ENCODE peak calls at places on chromosomes 2 and 18, in four cellular contexts. P is astrocyte, B is GM23248, S is H9. A is an unnamed sample.

GRCh38 chr2:185279999-185280398 is 458.6 kb upstream of the FSIP2 start:
- DNase-seq in P (peak), B (peak), S (no peak), A (no peak)

GRCh38 chr2:65055427-65056214 is 595 bp upstream of the CEP68 start:
- DNase-seq in P (no peak), B (no peak), S (no peak), A (no peak)

GRCh38 chr2:218717262-218717661 is 6.6 kb downstream of the TTLL4 start:
- DNase-seq in P (peak), B (peak), S (no peak), A (no peak)

GRCh38 chr18:68172842-68173549 is 541.9 kb downstream of the TMX3 start:
- DNase-seq in P (no peak), B (no peak), S (peak), A (no peak)

GRCh38 chr18:48572402-48573126 is 33.7 kb downstream of the CTIF start:
- DNase-seq in P (no peak), B (peak), S (no peak), A (no peak)

GRCh38 chr2:26745609-26746327 is 18.3 kb upstream of the SLC35F6 start:
- DNase-seq in P (peak), B (peak), S (peak), A (peak)

GRCh38 chr2:171793691-171794678 is 100.1 kb downstream of the SLC25A12 start:
- DNase-seq in P (peak), B (peak), S (no peak), A (no peak)

GRCh38 chr2:111032721-111033532 is 87.8 kb upstream of the BCL2L11 start:
- DNase-seq in P (no peak), B (peak), S (peak), A (no peak)

GRCh38 chr2:118224144-118224887 is 136.0 kb downstream of the INSIG2 start:
- DNase-seq in P (no peak), B (peak), S (peak), A (no peak)

GRCh38 chr2:60247471-60247870 is 306.0 kb downstream of the BCL11A start:
- DNase-seq in P (no peak), B (no peak), S (peak), A (no peak)

GRCh38 chr2:6846540-6846939 is 19.2 kb downstream of the CMPK2 start:
- DNase-seq in P (no peak), B (no peak), S (no peak), A (no peak)

GRCh38 chr2:143482761-143483160 is 353.5 kb downstream of the ARHGAP15 start:
- DNase-seq in P (no peak), B (no peak), S (no peak), A (no peak)

GRCh38 chr2:225756198-225756597 is 356.7 kb downstream of the NYAP2 start:
- DNase-seq in P (peak), B (no peak), S (no peak), A (no peak)

GRCh38 chr2:53202063-53202462 is 565.5 kb upstream of the CHAC2 start:
- DNase-seq in P (peak), B (peak), S (no peak), A (no peak)

GRCh38 chr2:210663574-210663973 is 107.2 kb downstream of the CPS1 start:
- DNase-seq in P (peak), B (peak), S (no peak), A (peak)

GRCh38 chr2:150272404-150272803 is 215.1 kb downstream of the RND3 start:
- DNase-seq in P (no peak), B (peak), S (no peak), A (no peak)

GRCh38 chr18:32040936-32041335 is 22.3 kb downstream of the RNF125 start:
- DNase-seq in P (no peak), B (no peak), S (no peak), A (no peak)

GRCh38 chr2:127638361-127639110 is 7.4 kb upstream of the GPR17 start:
- DNase-seq in P (no peak), B (no peak), S (peak), A (peak)

GRCh38 chr2:1539973-1540372 is 126.7 kb downstream of the TPO start:
- DNase-seq in P (no peak), B (no peak), S (no peak), A (no peak)

DNA sequence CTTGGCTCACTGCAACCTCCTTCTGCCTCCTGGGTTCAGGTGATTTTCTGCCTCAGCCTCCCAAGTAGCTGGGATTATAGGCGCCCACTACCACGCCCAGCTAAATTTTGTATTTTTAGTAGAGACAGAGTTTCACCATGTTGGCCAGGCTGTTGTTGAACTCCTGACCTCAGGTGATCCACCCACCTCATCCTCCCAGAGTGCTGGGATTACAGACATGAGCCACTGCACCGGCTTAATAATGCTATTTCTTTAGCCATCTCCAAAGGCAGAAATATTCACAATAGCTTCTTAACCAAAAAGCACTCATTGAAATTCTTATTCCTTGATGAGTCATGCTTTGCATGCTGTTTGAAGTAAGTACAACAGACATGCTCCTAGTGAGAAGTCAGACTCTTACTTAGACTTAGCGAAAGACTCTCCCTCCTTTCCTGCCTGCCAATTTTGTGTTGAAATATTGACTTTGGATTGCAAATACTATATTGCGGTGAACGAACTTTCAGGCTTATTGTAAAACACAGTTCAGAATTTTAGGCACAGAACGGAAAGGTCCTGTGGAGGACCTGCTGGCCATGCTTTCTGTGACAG is 4.4 kb downstream of the ACTR3 start:
- DNase-seq in P (peak), B (peak), S (no peak), A (peak)
- H3K4me2 ChIP-seq in P (peak), B (peak), S (no peak), A (peak)

GRCh38 chr18:40976050-40976449 is 979.0 kb upstream of the PIK3C3 start:
- DNase-seq in P (no peak), B (no peak), S (no peak), A (no peak)
- H3K4me2 ChIP-seq in P (no peak), B (no peak), S (no peak), A (no peak)

DNA sequence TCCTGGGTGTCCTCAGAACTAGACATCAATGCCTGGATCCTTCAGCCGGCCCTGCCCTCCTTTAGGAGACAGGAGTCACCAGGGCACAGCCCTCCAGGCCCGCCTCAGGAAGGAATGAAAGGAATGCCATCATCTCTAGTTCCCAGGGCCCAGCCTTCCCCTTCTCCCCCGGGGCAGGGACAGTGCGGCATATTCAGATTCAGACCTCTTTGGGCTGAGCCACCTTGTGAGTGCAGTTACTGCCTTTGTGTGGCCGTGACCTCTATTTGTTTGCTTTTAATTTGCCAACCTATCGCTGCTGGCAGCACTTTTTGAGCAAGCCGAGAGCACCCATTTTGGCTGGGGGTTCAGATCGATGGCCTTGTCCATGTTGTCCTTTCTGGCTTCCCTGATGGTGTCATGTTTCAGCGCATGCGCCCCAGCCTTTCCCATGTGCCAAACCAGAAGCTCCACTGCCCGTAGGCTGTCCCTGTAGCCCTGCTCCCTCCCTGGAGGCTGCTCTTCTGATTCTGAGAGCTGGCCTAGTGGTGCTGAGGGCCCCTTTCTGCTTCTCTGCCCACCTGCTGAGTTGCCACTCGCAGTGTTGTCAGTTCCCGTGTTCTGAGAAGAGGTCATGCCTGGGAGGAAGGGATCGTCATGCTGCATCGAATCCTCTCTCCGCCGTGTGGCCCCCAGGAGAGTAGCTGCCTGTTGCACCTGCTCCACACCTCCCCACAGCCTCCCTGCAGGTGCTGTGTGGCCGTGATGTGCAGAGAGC is 10.9 kb downstream of the ANKRD23 start:
- DNase-seq in P (peak), B (no peak), S (peak), A (no peak)
- H3K4me2 ChIP-seq in P (peak), B (no peak), S (peak), A (no peak)

GRCh38 chr2:158618859-158619490 is 162.2 kb downstream of the PKP4 start:
- DNase-seq in P (no peak), B (peak), S (no peak), A (no peak)
- H3K4me2 ChIP-seq in P (no peak), B (no peak), S (no peak), A (no peak)

DNA sequence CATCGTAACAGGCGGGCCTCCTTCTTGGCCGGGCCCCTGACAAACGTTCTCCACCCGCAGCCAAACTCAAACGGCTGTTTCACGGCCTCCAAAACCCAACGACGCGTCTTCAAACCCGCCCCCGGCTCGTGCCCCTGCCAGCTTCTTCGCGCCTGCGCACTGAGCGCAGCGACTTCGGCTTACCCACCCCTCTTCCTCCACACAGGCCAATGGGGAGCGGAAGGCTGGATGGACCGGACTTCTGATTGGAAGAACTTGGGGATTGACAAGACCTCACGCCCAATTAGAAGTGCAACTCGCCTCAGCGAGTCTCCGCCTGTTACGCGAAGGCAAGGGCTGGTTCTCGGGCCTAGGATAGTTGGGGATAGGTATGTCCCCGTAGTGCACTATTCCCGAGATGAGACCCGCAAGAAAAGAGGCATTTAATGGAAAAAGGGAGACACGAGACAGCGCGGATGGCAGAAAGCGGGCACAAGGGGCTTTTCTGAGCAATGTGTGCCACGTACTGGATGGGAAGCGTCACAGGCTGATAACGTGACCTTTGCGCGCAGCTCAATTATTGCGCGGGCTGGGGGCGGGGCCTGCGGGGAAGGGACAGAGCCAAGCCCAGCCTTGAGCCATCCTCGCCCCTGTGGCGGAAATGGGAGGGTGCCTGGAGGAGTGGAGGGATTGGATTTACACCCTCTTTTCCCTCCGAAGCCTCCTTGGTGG is at the start of gene LAPTM4A:
- DNase-seq in P (peak), B (peak), S (peak), A (peak)
- H3K4me2 ChIP-seq in P (peak), B (peak), S (peak), A (peak)

GRCh38 chr18:76660571-76661192 is 161.7 kb upstream of the ZNF236 start:
- DNase-seq in P (no peak), B (no peak), S (no peak), A (no peak)

GRCh38 chr18:76656925-76657324 is 161.9 kb upstream of the ZNF516 start:
- DNase-seq in P (no peak), B (no peak), S (no peak), A (no peak)

GRCh38 chr18:76658627-76659026 is 163.6 kb upstream of the ZNF516 start:
- DNase-seq in P (no peak), B (peak), S (peak), A (peak)

GRCh38 chr18:76657428-76657827 is 162.4 kb upstream of the ZNF516 start:
- DNase-seq in P (no peak), B (peak), S (no peak), A (no peak)

DNA sequence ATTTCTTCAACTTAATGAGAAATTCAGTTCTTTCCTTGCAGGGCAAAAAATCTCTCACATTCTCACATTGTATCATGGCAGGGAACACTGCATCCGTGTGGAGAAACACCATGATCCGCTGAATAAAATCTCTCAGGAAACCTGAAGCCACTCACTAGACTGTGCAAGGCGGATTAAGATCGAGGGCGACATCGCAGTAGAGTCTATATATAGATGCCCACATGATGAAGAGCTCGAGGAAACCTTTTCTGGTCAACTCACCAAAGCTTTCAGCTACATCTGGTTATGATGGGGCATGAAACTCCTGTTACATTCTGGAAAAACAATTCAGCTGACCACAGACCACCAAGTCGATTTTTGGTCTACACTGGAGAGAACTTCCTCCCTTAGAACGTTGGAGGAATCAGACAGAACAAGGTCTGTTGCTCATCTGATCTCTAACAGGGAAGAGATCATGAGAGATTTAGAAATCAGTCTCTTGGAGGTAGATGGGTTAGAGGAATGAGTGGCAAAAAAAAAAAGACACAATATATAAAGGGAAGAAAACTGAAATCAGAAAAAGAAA is 163.0 kb upstream of the ZNF516 start:
- DNase-seq in P (no peak), B (no peak), S (no peak), A (no peak)
- H3K4me2 ChIP-seq in P (no peak), B (no peak), S (no peak), A (no peak)

A was measured in K562.